ENCODE peak calls at places on chromosomes 4 and X, in six cellular contexts. L, P, Z, A, H and C are unnamed samples.
A peak's percentile ranks its signal among the peaks of the same experiment; 100 is the strongest.

GRCh38 chrX:69603566-69604194 is 12.2 kb upstream of the EDA start:
- DNase-seq in H (no peak), A (no peak), P (no peak), L (no peak), Z (no peak), C (peak; percentile 51)

GRCh38 chr4:48680848-48681568 is 99.1 kb downstream of the FRYL start:
- DNase-seq in H (no peak), Z (no peak), P (no peak), L (no peak), A (no peak), C (no peak)

GRCh38 chrX:38627683-38628082 is 66.3 kb downstream of the TSPAN7 start:
- DNase-seq in H (no peak), A (peak; percentile 31), P (no peak), L (no peak), Z (no peak), C (peak; percentile 57)

GRCh38 chr4:7043521-7044414 is 596 bp downstream of the TADA2B start:
- DNase-seq in H (peak; percentile 37), P (peak; percentile 81), L (no peak), A (peak; percentile 45), Z (peak; percentile 47), C (peak; percentile 30)

GRCh38 chr4:121597346-121597934 is 99.3 kb downstream of the ANXA5 start:
- DNase-seq in A (peak; percentile 87), P (no peak), H (no peak), L (no peak), Z (no peak), C (peak; percentile 49)

GRCh38 chr4:109998867-109999303 is 86.2 kb downstream of the EGF start:
- DNase-seq in H (no peak), A (peak; percentile 73), L (no peak), Z (no peak), P (no peak), C (peak; percentile 75)

GRCh38 chr4:61520688-61521160 is 320.6 kb downstream of the ADGRL3 start:
- DNase-seq in P (no peak), Z (no peak), L (no peak), H (no peak), A (peak; percentile 85), C (peak; percentile 62)

GRCh38 chr4:165879581-165879980 is 6.5 kb downstream of the TLL1 start:
- DNase-seq in P (no peak), Z (no peak), A (no peak), L (no peak), H (no peak), C (no peak)

GRCh38 chr4:99685234-99685633 is 27.6 kb upstream of the C4orf54 start:
- DNase-seq in Z (no peak), H (no peak), L (no peak), A (no peak), P (no peak), C (no peak)

GRCh38 chr4:120918788-120919187 is 3.7 kb downstream of the PRDM5 start:
- DNase-seq in H (no peak), Z (peak; percentile 17), P (no peak), L (no peak), A (no peak), C (no peak)

GRCh38 chr4:84482564-84483563 is 16.2 kb downstream of the NKX6-1 start:
- DNase-seq in P (no peak), A (peak; percentile 58), H (no peak), Z (peak; percentile 31), L (no peak), C (no peak)